ENCODE peak calls at places on chromosomes 16 and 17, in four cellular contexts. One of them, this sample, is unnamed.

GRCh38 chr16:5016967-5017677 is 16.6 kb downstream of the NAGPA start:
- DNase-seq in CD4-positive, alpha-beta T cell: no peak
- DNase-seq in psoas muscle: no peak
- DNase-seq in heart left ventricle: no peak
- DNase-seq in this sample: no peak

GRCh38 chr16:53129281-53130192 is 74.7 kb downstream of the CHD9 start:
- DNase-seq in CD4-positive, alpha-beta T cell: no peak
- DNase-seq in psoas muscle: no peak
- DNase-seq in heart left ventricle: no peak
- DNase-seq in this sample: no peak

GRCh38 chr17:69430488-69430887 is 16.0 kb downstream of the MAP2K6 start:
- DNase-seq in CD4-positive, alpha-beta T cell: no peak
- DNase-seq in psoas muscle: no peak
- DNase-seq in heart left ventricle: no peak
- DNase-seq in this sample: no peak

GRCh38 chr16:83214671-83215070 is 587.9 kb downstream of the CDH13 start:
- DNase-seq in CD4-positive, alpha-beta T cell: no peak
- DNase-seq in psoas muscle: no peak
- DNase-seq in heart left ventricle: no peak
- DNase-seq in this sample: no peak

GRCh38 chr17:57033296-57033695 is 51.8 kb upstream of the AKAP1 start:
- DNase-seq in CD4-positive, alpha-beta T cell: no peak
- DNase-seq in psoas muscle: no peak
- DNase-seq in heart left ventricle: no peak
- DNase-seq in this sample: no peak

GRCh38 chr16:58414938-58415451 is 22.7 kb downstream of the GINS3 start:
- DNase-seq in CD4-positive, alpha-beta T cell: no peak
- DNase-seq in psoas muscle: no peak
- DNase-seq in heart left ventricle: no peak
- DNase-seq in this sample: no peak

GRCh38 chr16:2530629-2531318 is 434 bp downstream of the CEMP1 start:
- DNase-seq in CD4-positive, alpha-beta T cell: no peak
- DNase-seq in psoas muscle: peak; percentile 55
- DNase-seq in heart left ventricle: no peak
- DNase-seq in this sample: no peak

GRCh38 chr17:19306160-19307111 is 56.1 kb downstream of the B9D1 start:
- DNase-seq in CD4-positive, alpha-beta T cell: peak; percentile 7
- DNase-seq in psoas muscle: no peak
- DNase-seq in heart left ventricle: no peak
- DNase-seq in this sample: peak; percentile 92

GRCh38 chr17:34146440-34147043 is 108.5 kb upstream of the CCL2 start:
- DNase-seq in CD4-positive, alpha-beta T cell: peak; percentile 17
- DNase-seq in psoas muscle: no peak
- DNase-seq in heart left ventricle: peak; percentile 57
- DNase-seq in this sample: no peak

GRCh38 chr16:87314990-87315420 is 2.2 kb downstream of the C16orf95 start:
- DNase-seq in CD4-positive, alpha-beta T cell: no peak
- DNase-seq in psoas muscle: peak; percentile 35
- DNase-seq in heart left ventricle: no peak
- DNase-seq in this sample: no peak

GRCh38 chr16:10314811-10315210 is 71.0 kb upstream of the ATF7IP2 start:
- DNase-seq in CD4-positive, alpha-beta T cell: no peak
- DNase-seq in psoas muscle: no peak
- DNase-seq in heart left ventricle: no peak
- DNase-seq in this sample: no peak

GRCh38 chr16:53080345-53081031 is 25.7 kb downstream of the CHD9 start:
- DNase-seq in CD4-positive, alpha-beta T cell: no peak
- DNase-seq in psoas muscle: peak; percentile 76
- DNase-seq in heart left ventricle: peak; percentile 84
- DNase-seq in this sample: no peak

GRCh38 chr17:78879679-78880186 is 23.3 kb downstream of the CEP295NL start:
- DNase-seq in CD4-positive, alpha-beta T cell: peak; percentile 2
- DNase-seq in psoas muscle: peak; percentile 86
- DNase-seq in heart left ventricle: peak; percentile 90
- DNase-seq in this sample: peak; percentile 34

GRCh38 chr16:48547530-48547929 is 62.5 kb downstream of the N4BP1 start:
- DNase-seq in CD4-positive, alpha-beta T cell: no peak
- DNase-seq in psoas muscle: no peak
- DNase-seq in heart left ventricle: no peak
- DNase-seq in this sample: no peak

GRCh38 chr17:4188076-4188475 is 45.1 kb downstream of the CYB5D2 start:
- DNase-seq in CD4-positive, alpha-beta T cell: no peak
- DNase-seq in psoas muscle: no peak
- DNase-seq in heart left ventricle: no peak
- DNase-seq in this sample: no peak

GRCh38 chr17:4530799-4531730 is 24.1 kb downstream of the MYBBP1A start:
- DNase-seq in CD4-positive, alpha-beta T cell: no peak
- DNase-seq in psoas muscle: peak; percentile 71
- DNase-seq in heart left ventricle: peak; percentile 70
- DNase-seq in this sample: no peak

GRCh38 chr17:2693561-2694380 is 17.8 kb downstream of the CLUH start:
- DNase-seq in CD4-positive, alpha-beta T cell: no peak
- DNase-seq in psoas muscle: peak; percentile 65
- DNase-seq in heart left ventricle: peak; percentile 26
- DNase-seq in this sample: no peak

GRCh38 chr17:4006165-4006589 is 41.9 kb upstream of the ATP2A3 start:
- DNase-seq in CD4-positive, alpha-beta T cell: no peak
- DNase-seq in psoas muscle: no peak
- DNase-seq in heart left ventricle: no peak
- DNase-seq in this sample: no peak

GRCh38 chr17:35892091-35892637 is 12.0 kb upstream of the CCL5 start:
- DNase-seq in CD4-positive, alpha-beta T cell: no peak
- DNase-seq in psoas muscle: no peak
- DNase-seq in heart left ventricle: no peak
- DNase-seq in this sample: no peak

GRCh38 chr17:59844884-59845594 is 47.7 kb downstream of the TUBD1 start:
- DNase-seq in CD4-positive, alpha-beta T cell: no peak
- DNase-seq in psoas muscle: no peak
- DNase-seq in heart left ventricle: no peak
- DNase-seq in this sample: no peak
- H3K27ac ChIP-seq in CD4-positive, alpha-beta T cell: no peak overlapping the region
- H3K27ac ChIP-seq in psoas muscle: peak overlapping the region; percentile 92
- H3K27ac ChIP-seq in heart left ventricle: peak overlapping the region; percentile 76
- H3K27ac ChIP-seq in this sample: no peak overlapping the region

GRCh38 chr16:15654591-15654990 is 4.5 kb downstream of the NDE1 start:
- DNase-seq in CD4-positive, alpha-beta T cell: no peak
- DNase-seq in psoas muscle: no peak
- DNase-seq in heart left ventricle: no peak
- DNase-seq in this sample: no peak

GRCh38 chr16:15658149-15658548 is 8.1 kb downstream of the NDE1 start:
- DNase-seq in CD4-positive, alpha-beta T cell: no peak
- DNase-seq in psoas muscle: no peak
- DNase-seq in heart left ventricle: no peak
- DNase-seq in this sample: no peak

GRCh38 chr16:15653227-15653626 is 3.2 kb downstream of the NDE1 start:
- DNase-seq in CD4-positive, alpha-beta T cell: no peak
- DNase-seq in psoas muscle: no peak
- DNase-seq in heart left ventricle: peak; percentile 50
- DNase-seq in this sample: no peak

GRCh38 chr16:15660203-15660601 is 10.2 kb downstream of the NDE1 start:
- DNase-seq in CD4-positive, alpha-beta T cell: no peak
- DNase-seq in psoas muscle: no peak
- DNase-seq in heart left ventricle: no peak
- DNase-seq in this sample: no peak

DNA sequence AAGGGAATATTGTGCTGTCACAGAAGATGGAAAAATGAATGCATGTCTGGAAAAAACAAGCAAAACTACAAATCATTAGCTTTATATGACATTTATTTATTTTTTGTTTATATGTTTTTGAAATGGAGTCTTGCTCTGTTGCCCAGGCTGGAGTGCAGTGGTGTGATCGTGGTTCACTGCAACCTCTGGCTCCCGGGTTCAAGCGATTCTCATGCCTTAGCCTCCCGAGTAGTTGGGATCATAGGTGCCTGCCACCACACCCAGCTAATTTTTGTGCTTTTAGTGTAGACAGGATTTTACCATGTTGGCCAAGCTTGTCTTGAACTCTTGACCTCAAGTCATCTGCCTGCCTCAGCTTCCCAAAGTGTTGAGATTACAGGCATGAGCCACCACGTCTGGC is 8.5 kb downstream of the NDE1 start:
- DNase-seq in CD4-positive, alpha-beta T cell: no peak
- DNase-seq in psoas muscle: no peak
- DNase-seq in heart left ventricle: no peak
- DNase-seq in this sample: no peak
- H3K27ac ChIP-seq in CD4-positive, alpha-beta T cell: peak overlapping the region; percentile 49
- H3K27ac ChIP-seq in psoas muscle: no peak overlapping the region
- H3K27ac ChIP-seq in heart left ventricle: no peak overlapping the region
- H3K27ac ChIP-seq in this sample: no peak overlapping the region

GRCh38 chr17:80349437-80350160 is 65.4 kb upstream of the ENDOV start:
- DNase-seq in CD4-positive, alpha-beta T cell: no peak
- DNase-seq in psoas muscle: peak; percentile 28
- DNase-seq in heart left ventricle: peak; percentile 7
- DNase-seq in this sample: no peak
- H3K27ac ChIP-seq in CD4-positive, alpha-beta T cell: no peak overlapping the region
- H3K27ac ChIP-seq in psoas muscle: no peak overlapping the region
- H3K27ac ChIP-seq in heart left ventricle: no peak overlapping the region
- H3K27ac ChIP-seq in this sample: no peak overlapping the region

GRCh38 chr17:42520540-42520951 is 15.5 kb upstream of the NAGLU start:
- DNase-seq in CD4-positive, alpha-beta T cell: no peak
- DNase-seq in psoas muscle: no peak
- DNase-seq in heart left ventricle: peak; percentile 25
- DNase-seq in this sample: no peak

GRCh38 chr17:42522263-42522790 is 13.7 kb upstream of the NAGLU start:
- DNase-seq in CD4-positive, alpha-beta T cell: no peak
- DNase-seq in psoas muscle: no peak
- DNase-seq in heart left ventricle: no peak
- DNase-seq in this sample: no peak

GRCh38 chr17:42521036-42521435 is 15.0 kb upstream of the NAGLU start:
- DNase-seq in CD4-positive, alpha-beta T cell: no peak
- DNase-seq in psoas muscle: no peak
- DNase-seq in heart left ventricle: no peak
- DNase-seq in this sample: no peak

GRCh38 chr17:42521666-42522262 is 14.3 kb upstream of the NAGLU start:
- DNase-seq in CD4-positive, alpha-beta T cell: no peak
- DNase-seq in psoas muscle: no peak
- DNase-seq in heart left ventricle: no peak
- DNase-seq in this sample: no peak

DNA sequence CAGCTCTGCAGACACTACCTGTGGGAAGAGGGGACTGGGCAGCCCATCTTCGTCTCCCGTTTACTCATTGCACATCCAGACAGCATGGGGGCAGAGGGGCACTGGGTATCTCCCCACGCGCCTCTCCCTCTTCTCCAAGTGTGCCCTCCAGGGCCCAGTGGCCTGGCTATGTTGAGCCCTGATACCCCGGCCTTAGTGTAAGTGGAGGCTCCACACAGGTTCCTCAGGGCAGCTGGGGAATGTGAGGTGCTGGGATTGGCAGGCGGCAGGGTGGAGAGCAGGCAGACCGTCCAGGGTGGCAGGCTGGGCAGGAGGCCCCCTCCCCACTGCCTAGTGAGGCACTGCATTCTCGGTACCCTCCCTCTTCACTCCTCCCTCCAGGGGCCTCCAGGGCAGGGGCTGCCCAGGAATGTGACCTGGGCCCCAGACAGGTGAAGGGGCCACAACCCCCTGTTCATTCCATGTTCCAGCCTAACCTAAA is 13.2 kb upstream of the NAGLU start:
- DNase-seq in CD4-positive, alpha-beta T cell: no peak
- DNase-seq in psoas muscle: no peak
- DNase-seq in heart left ventricle: no peak
- DNase-seq in this sample: no peak
- H3K27ac ChIP-seq in CD4-positive, alpha-beta T cell: no peak overlapping the region
- H3K27ac ChIP-seq in psoas muscle: peak overlapping the region; percentile 84
- H3K27ac ChIP-seq in heart left ventricle: peak overlapping the region; percentile 91
- H3K27ac ChIP-seq in this sample: no peak overlapping the region

GRCh38 chr17:72890711-72891110 is 201.8 kb downstream of the SLC39A11 start:
- DNase-seq in CD4-positive, alpha-beta T cell: no peak
- DNase-seq in psoas muscle: no peak
- DNase-seq in heart left ventricle: no peak
- DNase-seq in this sample: no peak
- H3K27ac ChIP-seq in CD4-positive, alpha-beta T cell: no peak overlapping the region
- H3K27ac ChIP-seq in psoas muscle: no peak overlapping the region
- H3K27ac ChIP-seq in heart left ventricle: no peak overlapping the region
- H3K27ac ChIP-seq in this sample: no peak overlapping the region

GRCh38 chr17:29248845-29249244 is 2.2 kb downstream of the CRYBA1 start:
- DNase-seq in CD4-positive, alpha-beta T cell: no peak
- DNase-seq in psoas muscle: no peak
- DNase-seq in heart left ventricle: no peak
- DNase-seq in this sample: no peak
- H3K27ac ChIP-seq in CD4-positive, alpha-beta T cell: no peak overlapping the region
- H3K27ac ChIP-seq in psoas muscle: no peak overlapping the region
- H3K27ac ChIP-seq in heart left ventricle: no peak overlapping the region
- H3K27ac ChIP-seq in this sample: no peak overlapping the region

DNA sequence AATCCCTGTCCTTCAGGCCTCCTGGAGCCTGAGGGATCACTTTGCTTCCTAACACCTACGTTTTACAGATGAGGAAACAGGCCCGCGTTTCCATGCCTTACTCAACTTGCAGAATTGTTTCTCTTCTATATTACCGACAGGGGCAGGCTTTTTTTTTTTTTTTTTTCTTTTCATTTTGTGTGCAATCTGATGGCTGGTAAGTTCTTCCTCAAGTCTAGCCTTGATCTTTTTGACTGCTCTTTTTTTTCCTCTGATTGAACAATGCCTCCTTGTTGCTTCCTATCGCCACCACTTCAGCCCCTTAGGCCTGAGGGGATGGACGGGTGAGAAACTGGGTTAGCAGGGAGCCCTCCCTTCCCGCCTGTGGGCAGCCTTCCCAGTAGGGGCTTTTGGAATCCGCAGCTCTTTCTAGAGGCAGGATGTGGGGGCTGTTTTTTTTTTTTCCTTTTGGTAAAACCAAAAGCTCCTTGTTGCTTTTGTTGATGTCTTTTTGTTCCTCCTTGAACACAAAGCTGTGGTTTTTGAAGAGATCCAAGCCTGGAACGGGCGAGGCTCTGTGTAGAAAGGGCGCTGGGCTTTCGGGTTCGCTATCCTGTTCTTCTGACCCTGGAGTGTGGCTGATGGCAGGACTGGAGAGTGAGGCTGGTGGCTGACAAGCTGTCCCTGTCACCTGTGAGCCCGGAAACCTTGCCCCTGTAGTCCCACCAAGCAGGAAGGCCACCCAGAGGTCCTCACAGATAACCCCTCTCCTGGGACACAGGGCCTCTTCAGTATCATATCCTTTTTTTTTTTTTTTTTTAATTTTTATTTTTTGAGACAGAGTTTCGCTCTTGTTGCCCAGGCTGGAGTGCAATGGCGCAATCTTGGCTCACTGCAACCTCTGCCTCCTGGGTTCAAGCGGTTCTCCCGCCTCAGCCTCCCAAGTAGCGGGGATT is 14.0 kb downstream of the LASP1 start:
- DNase-seq in CD4-positive, alpha-beta T cell: no peak
- DNase-seq in psoas muscle: no peak
- DNase-seq in heart left ventricle: no peak
- DNase-seq in this sample: no peak
- H3K27ac ChIP-seq in CD4-positive, alpha-beta T cell: peak overlapping the region; percentile 46
- H3K27ac ChIP-seq in psoas muscle: peak overlapping the region; percentile 0
- H3K27ac ChIP-seq in heart left ventricle: peak overlapping the region; percentile 61
- H3K27ac ChIP-seq in this sample: no peak overlapping the region

DNA sequence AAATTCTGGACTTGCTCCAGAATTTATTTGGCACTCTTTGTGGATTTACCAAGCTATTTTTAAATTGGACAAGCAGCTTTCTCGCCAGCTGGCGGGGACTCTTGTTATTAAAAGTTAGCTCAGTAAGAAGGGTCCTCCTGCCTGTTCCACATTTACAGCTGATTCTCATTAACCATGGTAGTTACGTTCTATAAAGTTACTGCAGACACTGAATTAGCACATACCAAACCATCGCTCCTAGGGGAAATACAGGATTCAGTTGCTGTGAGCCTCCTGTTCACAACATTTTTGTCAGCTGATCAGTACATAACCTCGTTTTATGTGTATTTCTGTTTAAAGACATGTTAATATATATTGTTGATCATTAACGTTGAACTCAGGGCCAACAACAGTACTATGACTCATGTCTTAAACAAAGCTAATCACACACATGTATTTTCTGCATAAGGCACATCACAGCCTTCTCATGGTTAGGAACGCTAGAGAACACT is 4.2 kb downstream of the LDAF1 start:
- DNase-seq in CD4-positive, alpha-beta T cell: no peak
- DNase-seq in psoas muscle: peak; percentile 77
- DNase-seq in heart left ventricle: peak; percentile 72
- DNase-seq in this sample: no peak
- H3K27ac ChIP-seq in CD4-positive, alpha-beta T cell: no peak overlapping the region
- H3K27ac ChIP-seq in psoas muscle: peak overlapping the region; percentile 72
- H3K27ac ChIP-seq in heart left ventricle: peak overlapping the region; percentile 91
- H3K27ac ChIP-seq in this sample: no peak overlapping the region

This sample was measured in substantia nigra.